ENCODE peak calls at places on chromosomes 2 and 18, in nine cellular contexts. R is neural progenitor cell; U is psoas muscle; B is NCI-H2029; N is Daoy; X is activated CD8-positive, alpha-beta memory T cell treated with anti-CD3 and anti-CD28 coated beads, Interleukin-2, amount 50 U/mL, for 48 hours; I is CD8-positive, alpha-beta T cell; G is M059J; J is gastrocnemius medialis. C is an unnamed sample.

GRCh38 chr2:105775809-105776559 is 31.3 kb downstream of the NCK2 start:
- DNase-seq in R (no peak), U (no peak), B (no peak), N (no peak), X (no peak), I (peak; percentile 52), G (no peak), J (no peak), C (no peak)

GRCh38 chr2:183868153-183868552 is 730.2 kb upstream of the ZNF804A start:
- DNase-seq in R (no peak), U (no peak), B (no peak), N (no peak), X (no peak), I (no peak), G (peak; percentile 10), J (no peak), C (no peak)

GRCh38 chr2:170817247-170817998 is 736 bp downstream of the GAD1 start:
- DNase-seq in R (peak; percentile 56), U (no peak), B (peak; percentile 39), N (peak; percentile 54), X (peak; percentile 72), I (no peak), G (peak; percentile 50), J (no peak), C (no peak)

GRCh38 chr2:60439219-60439974 is 114.1 kb downstream of the BCL11A start:
- DNase-seq in R (peak; percentile 24), U (no peak), B (no peak), N (no peak), X (no peak), I (no peak), G (no peak), J (no peak), C (peak; percentile 21)

GRCh38 chr2:232447638-232448472 is 8.1 kb upstream of the ALPI start:
- DNase-seq in R (no peak), U (no peak), B (no peak), N (no peak), X (no peak), I (no peak), G (no peak), J (no peak), C (no peak)

GRCh38 chr2:127901339-127902072 is 15.8 kb upstream of the AMMECR1L start:
- DNase-seq in R (no peak), U (peak; percentile 45), B (no peak), N (no peak), X (no peak), I (no peak), G (no peak), J (no peak), C (no peak)

GRCh38 chr2:30655660-30656059 is 151.6 kb downstream of the CAPN13 start:
- DNase-seq in R (no peak), U (no peak), B (no peak), N (peak; percentile 27), X (no peak), I (no peak), G (peak; percentile 49), J (peak; percentile 35), C (no peak)

GRCh38 chr18:79678665-79679551 is 695 bp upstream of the CTDP1 start:
- DNase-seq in R (peak; percentile 100), U (peak; percentile 99), B (peak; percentile 85), N (peak; percentile 99), X (peak; percentile 97), I (peak; percentile 96), G (peak; percentile 98), J (peak; percentile 99), C (peak; percentile 97)

GRCh38 chr2:64850641-64851040 is 138.6 kb upstream of the SLC1A4 start:
- DNase-seq in R (no peak), U (no peak), B (no peak), N (no peak), X (no peak), I (no peak), G (no peak), J (no peak), C (no peak)

GRCh38 chr2:12448846-12449480 is 267.8 kb upstream of the TRIB2 start:
- DNase-seq in R (no peak), U (no peak), B (no peak), N (no peak), X (no peak), I (no peak), G (peak; percentile 22), J (no peak), C (no peak)

GRCh38 chr2:209495855-209496585 is 72.2 kb downstream of the MAP2 start:
- DNase-seq in R (no peak), U (no peak), B (peak; percentile 78), N (peak; percentile 92), X (no peak), I (no peak), G (peak; percentile 97), J (no peak), C (no peak)

GRCh38 chr2:113407446-113408099 is 29.9 kb upstream of the ZNG1B start:
- DNase-seq in R (no peak), U (no peak), B (no peak), N (peak; percentile 19), X (no peak), I (no peak), G (peak; percentile 33), J (no peak), C (no peak)

GRCh38 chr2:192499476-192499875 is 304.7 kb upstream of the TMEFF2 start:
- DNase-seq in R (no peak), U (no peak), B (no peak), N (no peak), X (no peak), I (no peak), G (peak; percentile 59), J (no peak), C (no peak)

GRCh38 chr2:27288610-27289009 is 6.4 kb downstream of the TRIM54 start:
- DNase-seq in R (no peak), U (no peak), B (no peak), N (no peak), X (no peak), I (no peak), G (no peak), J (no peak), C (no peak)

GRCh38 chr2:42810971-42811865 is 18.8 kb upstream of the HAAO start:
- DNase-seq in R (peak; percentile 81), U (peak; percentile 55), B (no peak), N (peak; percentile 63), X (no peak), I (peak; percentile 49), G (peak; percentile 41), J (no peak), C (peak; percentile 30)

C was measured in progenitor cell of endocrine pancreas.